ENCODE peak calls at places on chromosomes 1 and 21, in five cellular contexts. N is neural progenitor cell, B is epithelial cell of esophagus, S is astrocyte of the cerebellum, Y is fibroblast of pulmonary artery. H is an unnamed sample.

GRCh38 chr1:7334475-7335035 is 436.5 kb upstream of the VAMP3 start:
- DNase-seq in S (peak; percentile 11), N (no peak), Y (no peak), B (peak; percentile 92), H (peak; percentile 37)

GRCh38 chr1:34115233-34115632 is 49.8 kb downstream of the CSMD2 start:
- DNase-seq in S (no peak), Y (no peak), N (no peak), B (no peak), H (no peak)

GRCh38 chr1:113871597-113872113 is at the start of gene PTPN22:
- DNase-seq in S (peak; percentile 40), N (no peak), B (peak; percentile 74), Y (peak; percentile 71), H (no peak)

GRCh38 chr1:181134543-181135461 is 46.3 kb downstream of the IER5 start:
- DNase-seq in Y (peak; percentile 67), B (peak; percentile 98), S (no peak), N (no peak), H (no peak)

GRCh38 chr1:180415985-180416633 is 86.3 kb downstream of the ACBD6 start:
- DNase-seq in Y (peak; percentile 75), S (peak; percentile 12), N (peak; percentile 60), B (peak; percentile 49), H (no peak)

GRCh38 chr1:3000214-3000613 is 21.1 kb upstream of the ACTRT2 start:
- DNase-seq in B (no peak), Y (no peak), N (no peak), S (no peak), H (no peak)

GRCh38 chr21:35394634-35395369 is 345.7 kb upstream of the RUNX1 start:
- DNase-seq in N (no peak), B (no peak), S (peak; percentile 47), Y (no peak), H (no peak)

GRCh38 chr1:18819986-18820790 is 39.3 kb downstream of the TAS1R2 start:
- DNase-seq in Y (no peak), B (peak; percentile 4), N (no peak), S (no peak), H (no peak)

GRCh38 chr1:3339856-3340255 is 114.6 kb upstream of the ARHGEF16 start:
- DNase-seq in S (no peak), Y (no peak), B (no peak), N (no peak), H (no peak)

GRCh38 chr21:29196664-29197052 is 66.2 kb downstream of the MAP3K7CL start:
- DNase-seq in Y (no peak), B (no peak), N (no peak), S (no peak), H (no peak)

GRCh38 chr1:212958175-212958574 is 7.8 kb downstream of the VASH2 start:
- DNase-seq in Y (peak; percentile 24), B (no peak), N (no peak), S (no peak), H (no peak)

GRCh38 chr1:200184196-200184595 is 156.7 kb downstream of the NR5A2 start:
- DNase-seq in S (peak; percentile 18), Y (peak; percentile 82), N (no peak), B (peak; percentile 99), H (no peak)

GRCh38 chr1:35122311-35122710 is 43.1 kb downstream of the ZMYM1 start:
- DNase-seq in S (no peak), N (no peak), B (peak; percentile 64), Y (no peak), H (no peak)

GRCh38 chr1:14367444-14367843 is 231.0 kb upstream of the KAZN start:
- DNase-seq in S (no peak), N (peak; percentile 23), B (no peak), Y (no peak), H (no peak)

GRCh38 chr1:14363707-14364413 is 234.6 kb upstream of the KAZN start:
- DNase-seq in N (no peak), B (no peak), S (no peak), Y (no peak), H (no peak)

GRCh38 chr1:14366361-14367018 is 232.0 kb upstream of the KAZN start:
- DNase-seq in B (no peak), N (peak; percentile 60), Y (peak; percentile 5), S (peak; percentile 11), H (peak; percentile 21)

GRCh38 chr1:14363191-14363590 is 235.3 kb upstream of the KAZN start:
- DNase-seq in B (no peak), S (no peak), N (no peak), Y (no peak), H (no peak)

DNA sequence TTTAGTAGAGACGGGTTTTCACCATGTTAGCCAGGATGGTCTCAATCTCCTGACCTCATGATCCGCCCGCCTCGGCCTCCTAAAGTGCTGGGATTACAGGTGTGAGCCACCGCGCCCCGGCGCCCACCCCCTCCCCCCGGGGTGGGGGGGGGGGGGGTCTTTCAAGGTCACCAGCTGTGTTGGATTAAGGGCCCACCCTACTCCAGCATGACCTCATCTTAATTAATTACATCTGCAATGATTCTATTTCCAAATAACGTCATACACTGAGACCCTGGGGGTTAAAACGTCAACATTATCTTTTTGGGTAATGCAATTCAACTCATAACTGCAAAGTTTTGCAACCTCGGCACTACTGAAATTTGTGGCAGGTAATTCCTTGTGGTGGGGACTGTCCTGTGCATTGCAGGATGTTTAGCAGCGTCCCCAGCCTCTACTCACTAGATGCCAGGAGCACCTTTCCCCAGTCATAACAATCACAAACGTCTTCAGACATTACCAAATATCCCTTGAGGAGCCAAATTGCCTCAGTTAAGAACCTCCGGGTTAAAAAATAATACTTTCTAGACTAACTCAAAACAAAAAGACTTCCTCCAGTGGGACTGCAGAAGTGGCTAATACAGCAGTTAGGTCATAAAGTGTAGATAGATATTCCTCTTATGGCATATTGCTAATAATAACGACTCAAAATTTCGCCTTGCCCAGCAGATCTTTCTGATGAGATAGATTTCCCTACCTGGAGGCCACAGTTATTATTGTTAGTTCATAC is 233.1 kb upstream of the KAZN start:
- DNase-seq in Y (no peak), N (no peak), B (no peak), S (no peak), H (no peak)
- TF ChIP-seq CTCF in Y (no peak), N (no peak), B (no peak), S (no peak), H (no peak)

GRCh38 chr21:42233067-42233981 is 14.4 kb downstream of the ABCG1 start:
- DNase-seq in B (peak; percentile 44), Y (peak; percentile 88), N (no peak), S (no peak), H (no peak)
- TF ChIP-seq CTCF in B (peak; percentile 12), Y (peak; percentile 39), N (peak; percentile 21), S (no peak), H (no peak)

DNA sequence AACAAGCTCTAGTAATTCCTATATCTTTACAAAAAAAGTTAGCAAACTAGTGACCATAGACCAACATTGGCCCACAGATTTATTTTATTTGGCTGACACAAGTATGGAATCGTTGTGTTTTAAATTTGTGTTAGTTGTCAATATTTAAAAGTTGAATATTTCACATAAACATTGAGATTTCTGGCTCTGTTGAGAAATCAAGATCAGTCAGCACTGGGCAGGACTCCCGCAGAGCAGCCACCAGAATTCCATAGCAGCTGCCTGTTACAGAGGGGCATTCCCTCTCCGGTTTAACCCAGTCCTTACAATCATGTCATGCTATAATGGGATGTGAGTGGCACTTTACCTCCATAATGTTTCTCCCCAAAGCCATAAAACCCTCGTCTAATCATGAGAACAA is 79.2 kb upstream of the NRIP1 start:
- DNase-seq in S (no peak), Y (no peak), B (no peak), N (no peak), H (no peak)
- TF ChIP-seq CTCF in S (no peak), Y (no peak), B (no peak), N (no peak), H (no peak)

GRCh38 chr1:30232288-30232899 is 491.0 kb downstream of the MATN1 start:
- DNase-seq in S (no peak), B (no peak), N (peak; percentile 35), Y (no peak), H (no peak)
- TF ChIP-seq CTCF in S (peak; percentile 44), B (peak; percentile 43), N (peak; percentile 80), Y (peak; percentile 32), H (peak; percentile 77)

GRCh38 chr1:17755120-17755519 is at the start of gene ACTL8:
- DNase-seq in Y (no peak), N (no peak), S (no peak), B (no peak), H (no peak)
- TF ChIP-seq CTCF in Y (peak; percentile 10), N (peak; percentile 25), S (peak; percentile 15), B (no peak), H (no peak)

GRCh38 chr1:215824245-215824644 is 257.1 kb downstream of the KCTD3 start:
- DNase-seq in B (no peak), N (peak; percentile 31), Y (peak; percentile 27), S (peak; percentile 4), H (no peak)
- TF ChIP-seq CTCF in B (no peak), N (peak; percentile 61), Y (peak; percentile 41), S (peak; percentile 69), H (no peak)

DNA sequence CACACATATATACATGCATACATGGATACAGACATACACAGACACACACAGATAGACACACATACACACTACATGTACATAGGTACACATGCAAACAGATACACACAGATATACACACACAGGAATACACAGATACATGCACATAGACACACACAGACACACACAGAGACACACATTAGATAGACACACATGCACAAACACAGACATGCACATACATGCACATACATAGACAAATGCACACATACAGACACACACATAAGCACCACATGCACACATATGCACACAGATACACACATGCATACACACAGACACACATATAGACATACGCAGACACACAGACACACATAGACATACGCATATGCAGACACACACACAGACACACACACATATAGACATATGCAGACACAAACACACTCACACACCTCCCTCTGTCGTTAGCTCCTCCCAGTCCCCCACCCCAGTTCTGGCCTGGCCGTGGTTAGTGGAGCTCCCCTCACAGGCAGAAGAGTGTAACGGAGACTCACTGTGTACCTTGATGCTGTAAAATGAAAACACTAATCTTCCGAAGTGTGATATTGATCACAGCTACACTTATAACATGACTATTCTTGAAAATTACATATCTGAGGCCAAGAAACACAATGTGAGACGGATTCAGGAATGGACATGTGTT is 7.6 kb downstream of the UBASH3A start:
- DNase-seq in B (no peak), Y (no peak), S (no peak), N (peak; percentile 47), H (no peak)
- TF ChIP-seq CTCF in B (no peak), Y (no peak), S (no peak), N (peak; percentile 40), H (no peak)

GRCh38 chr1:207401578-207401977 is 52.5 kb upstream of the CR2 start:
- DNase-seq in Y (no peak), S (no peak), B (no peak), N (no peak), H (no peak)
- TF ChIP-seq CTCF in Y (no peak), S (no peak), B (no peak), N (peak; percentile 18), H (no peak)

DNA sequence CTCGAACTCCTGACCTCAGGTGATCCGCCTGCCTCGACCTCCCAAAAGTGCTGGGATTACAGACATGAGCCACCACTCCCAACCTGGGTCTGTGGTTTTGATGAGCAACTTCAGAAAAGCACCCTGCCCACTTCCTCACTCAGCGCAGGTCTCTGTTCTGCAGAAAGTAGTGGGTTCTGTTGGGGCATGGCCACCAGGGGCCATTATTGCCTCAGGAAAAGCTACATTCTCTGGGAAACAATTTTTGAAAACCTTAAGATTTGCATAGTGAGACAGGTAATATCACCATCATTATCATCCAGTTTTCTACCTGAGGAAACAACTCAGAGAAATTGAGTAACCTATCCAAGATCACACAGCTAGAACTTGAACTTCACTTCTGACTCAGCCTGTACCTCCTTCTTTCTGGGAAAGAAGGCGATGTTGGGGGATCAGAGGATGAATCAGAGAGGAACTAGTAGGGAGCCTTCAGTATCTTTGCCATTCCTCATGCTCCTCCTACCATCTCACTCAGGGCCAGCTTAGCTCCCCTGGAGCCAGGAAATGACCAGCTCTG is 7.1 kb upstream of the NES start:
- DNase-seq in B (peak; percentile 96), N (no peak), Y (no peak), S (no peak), H (no peak)
- TF ChIP-seq CTCF in B (no peak), N (peak; percentile 20), Y (no peak), S (peak; percentile 12), H (no peak)

H was measured in nephron progenitor cell.